ENCODE peak calls at places on chromosomes 4 and X, in eight cellular contexts. T, H, V, I, K, J, D and Z are unnamed samples.

GRCh38 chrX:104084534-104085277 is 8.7 kb upstream of the TMSB15C start:
- DNase-seq in V (no peak), J (no peak), D (no peak), T (no peak), H (no peak), I (no peak), K (no peak), Z (no peak)

GRCh38 chr4:158624889-158625478 is 46.7 kb downstream of the C4orf46 start:
- DNase-seq in V (peak; percentile 79), H (no peak), I (peak; percentile 71), K (peak; percentile 86), D (no peak), J (no peak), T (peak; percentile 63), Z (peak; percentile 43)

GRCh38 chrX:147173586-147173985 is 359.0 kb upstream of the CXorf51A start:
- DNase-seq in D (no peak), H (no peak), T (no peak), K (no peak), I (no peak), J (no peak), V (no peak), Z (no peak)

GRCh38 chr4:25795566-25796454 is 67.0 kb downstream of the SEL1L3 start:
- DNase-seq in K (peak; percentile 78), H (no peak), D (peak; percentile 64), J (no peak), V (no peak), I (peak; percentile 97), T (no peak), Z (no peak)

GRCh38 chr4:105767579-105767978 is 59.0 kb downstream of the GSTCD start:
- DNase-seq in J (no peak), V (no peak), K (peak; percentile 28), H (no peak), D (no peak), T (no peak), I (no peak), Z (no peak)

GRCh38 chr4:54959656-54960055 is 165.7 kb downstream of the KDR start:
- DNase-seq in T (no peak), K (no peak), H (no peak), J (no peak), V (no peak), I (no peak), D (no peak), Z (no peak)

GRCh38 chr4:183173580-183174526 is 74.8 kb downstream of the WWC2 start:
- DNase-seq in H (no peak), V (no peak), T (peak; percentile 26), D (peak; percentile 39), I (peak; percentile 85), J (no peak), K (peak; percentile 68), Z (no peak)

GRCh38 chr4:52614241-52614640 is 44.9 kb downstream of the USP46 start:
- DNase-seq in H (no peak), K (no peak), D (no peak), I (no peak), T (no peak), J (no peak), V (no peak), Z (no peak)

GRCh38 chr4:88828846-88829245 is 131.2 kb upstream of the NAP1L5 start:
- DNase-seq in D (no peak), T (no peak), K (no peak), H (no peak), J (no peak), I (no peak), V (no peak), Z (no peak)